ENCODE peak calls at places on chromosomes 12 and 14, in eight cellular contexts. T is activated T-cell treated with anti-CD3 and anti-CD28 coated beads for 48 hours; S is T-helper 2 cell; X is PC-3; Q is mucosa of gallbladder; C is stimulated activated CD4-positive, alpha-beta T cell treated with anti-CD3 and anti-CD28 coated beads, Interleukin-4, amount 100 ng/mL, for 4 hours; Y is chondrocyte; D is ovary. J is an unnamed sample.

GRCh38 chr12:121536929-121537813 is 43.7 kb downstream of the KDM2B start:
- DNase-seq in D (peak), T (peak), Q (peak), S (peak), Y (no peak), X (peak), C (peak), J (peak)

GRCh38 chr12:116133149-116133548 is 144.3 kb downstream of the MED13L start:
- DNase-seq in C (no peak), S (no peak), Y (no peak), Q (no peak), T (no peak), D (no peak), X (peak), J (no peak)

GRCh38 chr14:103185051-103186027 is 62.1 kb downstream of the TNFAIP2 start:
- DNase-seq in T (no peak), X (peak), D (no peak), Y (no peak), Q (no peak), C (no peak), S (no peak), J (peak)

GRCh38 chr12:61530456-61530855 is 729.7 kb upstream of the USP15 start:
- DNase-seq in T (no peak), D (no peak), C (no peak), Y (no peak), Q (no peak), X (peak), S (no peak), J (no peak)

GRCh38 chr12:121789800-121790748 is 3.4 kb downstream of the RHOF start:
- DNase-seq in Y (no peak), X (peak), C (peak), Q (peak), S (peak), T (peak), D (no peak), J (peak)

GRCh38 chr12:16385779-16386646 is 38.6 kb downstream of the MGST1 start:
- DNase-seq in Y (no peak), T (no peak), D (peak), Q (peak), X (peak), C (no peak), S (no peak), J (peak)

GRCh38 chr12:96473394-96474093 is 15.8 kb upstream of the CFAP54 start:
- DNase-seq in D (no peak), T (no peak), X (no peak), C (no peak), S (no peak), Q (no peak), Y (no peak), J (no peak)

GRCh38 chr14:77109656-77110055 is 11.6 kb downstream of the CIPC start:
- DNase-seq in D (no peak), Q (no peak), S (no peak), C (no peak), T (no peak), X (no peak), Y (no peak), J (no peak)

GRCh38 chr12:101619868-101620761 is 25.3 kb downstream of the MYBPC1 start:
- DNase-seq in S (no peak), Y (no peak), D (no peak), C (no peak), T (no peak), X (no peak), Q (no peak), J (no peak)

GRCh38 chr14:66359500-66359899 is 126.7 kb upstream of the CCDC196 start:
- DNase-seq in D (no peak), X (peak), Y (no peak), Q (no peak), C (no peak), T (no peak), S (no peak), J (peak)

GRCh38 chr12:104792570-104792969 is 165.5 kb downstream of the SLC41A2 start:
- DNase-seq in Q (peak), X (peak), T (no peak), Y (no peak), C (no peak), D (no peak), S (no peak), J (no peak)

GRCh38 chr14:24437020-24437735 is 5.4 kb downstream of the SDR39U1 start:
- DNase-seq in Q (no peak), S (no peak), X (no peak), D (no peak), Y (no peak), T (no peak), C (no peak), J (no peak)

GRCh38 chr12:116055895-116056607 is 221.4 kb downstream of the MED13L start:
- DNase-seq in C (no peak), S (no peak), T (no peak), Y (no peak), X (no peak), Q (no peak), D (no peak), J (no peak)

GRCh38 chr14:32110200-32110896 is 33.2 kb downstream of the ARHGAP5 start:
- DNase-seq in S (no peak), T (no peak), D (no peak), X (no peak), Q (no peak), C (no peak), Y (no peak), J (no peak)

GRCh38 chr14:66624319-66624937 is 116.5 kb downstream of the GPHN start:
- DNase-seq in T (no peak), Y (no peak), Q (peak), C (peak), S (peak), X (peak), D (peak), J (peak)

GRCh38 chr12:57128519-57129247 is 400 bp downstream of the LRP1 start:
- DNase-seq in Y (no peak), S (no peak), Q (no peak), D (no peak), C (no peak), T (no peak), X (no peak), J (no peak)

GRCh38 chr14:89351364-89351957 is 65.6 kb downstream of the FOXN3 start:
- DNase-seq in D (peak), C (no peak), Y (no peak), X (no peak), T (no peak), Q (no peak), S (no peak), J (no peak)

GRCh38 chr14:53055003-53055402 is 98.1 kb downstream of the DDHD1 start:
- DNase-seq in T (no peak), D (no peak), Y (no peak), X (peak), Q (no peak), C (no peak), S (no peak), J (no peak)

GRCh38 chr12:27534060-27534764 is 10.2 kb downstream of the PPFIBP1 start:
- DNase-seq in Y (no peak), C (peak), D (no peak), X (no peak), S (no peak), T (peak), Q (no peak), J (no peak)

GRCh38 chr12:113403435-113404415 is at the start of gene SDS:
- DNase-seq in Y (no peak), S (no peak), Q (peak), X (peak), T (no peak), C (no peak), D (peak), J (peak)

GRCh38 chr14:26856832-26857508 is 259.1 kb upstream of the NOVA1 start:
- DNase-seq in C (no peak), Q (no peak), T (no peak), S (no peak), X (no peak), Y (no peak), D (peak), J (no peak)

GRCh38 chr14:58477653-58478052 is 50.1 kb downstream of the KIAA0586 start:
- DNase-seq in C (no peak), X (no peak), Y (no peak), T (no peak), D (no peak), Q (no peak), S (no peak), J (no peak)

GRCh38 chr14:76924363-76925151 is 98.3 kb downstream of the LRRC74A start:
- DNase-seq in D (peak), X (no peak), Q (no peak), C (peak), T (no peak), Y (no peak), S (no peak), J (no peak)

GRCh38 chr14:70595443-70596185 is 4.8 kb downstream of the MED6 start:
- DNase-seq in T (no peak), X (peak), S (no peak), D (no peak), Y (no peak), Q (no peak), C (no peak), J (no peak)

GRCh38 chr14:95290769-95291440 is 28.8 kb downstream of the CLMN start:
- DNase-seq in T (no peak), X (peak), Y (no peak), Q (peak), C (no peak), D (no peak), S (no peak), J (peak)

GRCh38 chr12:121570467-121571283 is 10.1 kb downstream of the KDM2B start:
- DNase-seq in Y (no peak), S (no peak), X (no peak), Q (no peak), T (no peak), D (no peak), C (no peak), J (no peak)

GRCh38 chr14:60515696-60516284 is 6.8 kb downstream of the SIX6 start:
- DNase-seq in Y (peak), S (no peak), D (no peak), T (no peak), X (no peak), Q (no peak), C (no peak), J (no peak)

GRCh38 chr14:94387051-94388026 is 1.1 kb downstream of the SERPINA1 start:
- DNase-seq in T (no peak), D (no peak), Y (no peak), Q (peak), S (no peak), X (no peak), C (no peak), J (no peak)